ENCODE peak calls at places on chromosomes 7 and 10, in five cellular contexts. Q is CD8-positive, alpha-beta T cell; N is lung; B is AG04450; M is lower lobe of right lung. E is an unnamed sample.

GRCh38 chr10:84665211-84665610 is 336.8 kb downstream of the CCSER2 start:
- DNase-seq in Q (no peak), N (no peak), B (no peak), M (no peak), E (no peak)

GRCh38 chr7:20799566-20800377 is 13.1 kb upstream of the SP8 start:
- DNase-seq in Q (no peak), N (no peak), B (no peak), M (no peak), E (no peak)

GRCh38 chr7:96067321-96067720 is 254.6 kb downstream of the SLC25A13 start:
- DNase-seq in Q (no peak), N (no peak), B (no peak), M (no peak), E (no peak)

GRCh38 chr10:94006591-94007550 is 13.1 kb downstream of the PLCE1 start:
- DNase-seq in Q (no peak), N (peak; percentile 61), B (peak; percentile 36), M (no peak), E (no peak)

GRCh38 chr7:25583655-25584054 is 355.4 kb upstream of the NPVF start:
- DNase-seq in Q (no peak), N (no peak), B (no peak), M (no peak), E (no peak)

GRCh38 chr10:63562391-63562790 is 41.2 kb downstream of the REEP3 start:
- DNase-seq in Q (no peak), N (no peak), B (no peak), M (no peak), E (no peak)

GRCh38 chr10:3978174-3978573 is 193.2 kb upstream of the KLF6 start:
- DNase-seq in Q (no peak), N (no peak), B (no peak), M (no peak), E (no peak)

GRCh38 chr7:136078630-136079029 is 101.5 kb upstream of the MTPN start:
- DNase-seq in Q (no peak), N (no peak), B (no peak), M (no peak), E (no peak)

GRCh38 chr10:73865459-73866442 is 8.6 kb downstream of the CAMK2G start:
- DNase-seq in Q (peak; percentile 65), N (peak; percentile 56), B (no peak), M (peak; percentile 84), E (no peak)

GRCh38 chr7:114979388-114979787 is 57.5 kb downstream of the MDFIC start:
- DNase-seq in Q (no peak), N (peak; percentile 44), B (no peak), M (peak; percentile 36), E (no peak)

GRCh38 chr7:21749318-21749717 is 196.4 kb downstream of the CDCA7L start:
- DNase-seq in Q (no peak), N (no peak), B (no peak), M (no peak), E (no peak)

GRCh38 chr7:110921478-110922210 is 169.3 kb upstream of the LRRN3 start:
- DNase-seq in Q (no peak), N (no peak), B (no peak), M (no peak), E (no peak)

GRCh38 chr10:18681971-18682403 is 22.8 kb downstream of the ARL5B start:
- DNase-seq in Q (no peak), N (no peak), B (no peak), M (no peak), E (no peak)

GRCh38 chr7:5477723-5478531 is 54.3 kb upstream of the TNRC18 start:
- DNase-seq in Q (no peak), N (no peak), B (no peak), M (peak; percentile 66), E (no peak)

GRCh38 chr10:102593804-102594079 is 50.5 kb upstream of the TRIM8 start:
- DNase-seq in Q (no peak), N (no peak), B (no peak), M (no peak), E (no peak)

GRCh38 chr7:121604627-121605296 is 208.7 kb upstream of the FAM3C start:
- DNase-seq in Q (no peak), N (no peak), B (no peak), M (no peak), E (no peak)

GRCh38 chr7:143882611-143883078 is 19.3 kb downstream of the TCAF1 start:
- DNase-seq in Q (no peak), N (peak; percentile 37), B (no peak), M (peak; percentile 60), E (peak; percentile 81)

GRCh38 chr7:69800495-69800894 is 202.2 kb downstream of the AUTS2 start:
- DNase-seq in Q (no peak), N (peak; percentile 64), B (no peak), M (peak; percentile 47), E (no peak)

GRCh38 chr10:5504146-5505072 is 5.0 kb upstream of the CALML5 start:
- DNase-seq in Q (no peak), N (no peak), B (no peak), M (no peak), E (peak; percentile 27)

GRCh38 chr10:14822879-14823755 is 14.7 kb downstream of the CDNF start:
- DNase-seq in Q (peak; percentile 49), N (no peak), B (peak; percentile 20), M (no peak), E (no peak)

GRCh38 chr10:132418520-132419416 is 21.8 kb downstream of the PWWP2B start:
- DNase-seq in Q (no peak), N (peak; percentile 81), B (no peak), M (peak; percentile 88), E (no peak)

GRCh38 chr7:54419209-54419608 is 123.0 kb upstream of the VSTM2A start:
- DNase-seq in Q (no peak), N (no peak), B (no peak), M (peak; percentile 28), E (no peak)

GRCh38 chr10:33421789-33422188 is 87.3 kb upstream of the NRP1 start:
- DNase-seq in Q (no peak), N (no peak), B (peak; percentile 77), M (no peak), E (no peak)

GRCh38 chr10:21516270-21517131 is 9.0 kb downstream of the SKIDA1 start:
- DNase-seq in Q (no peak), N (peak; percentile 62), B (no peak), M (peak; percentile 75), E (peak; percentile 73)

GRCh38 chr10:102593074-102593803 is 51.0 kb upstream of the TRIM8 start:
- DNase-seq in Q (no peak), N (no peak), B (no peak), M (no peak), E (no peak)

GRCh38 chr10:112603062-112603461 is 156.0 kb downstream of the VTI1A start:
- DNase-seq in Q (no peak), N (no peak), B (no peak), M (no peak), E (no peak)

GRCh38 chr10:30705086-30705624 is 75.6 kb upstream of the LYZL2 start:
- DNase-seq in Q (peak; percentile 49), N (no peak), B (no peak), M (no peak), E (no peak)

GRCh38 chr7:1844336-1844955 is 174.4 kb downstream of the ELFN1 start:
- DNase-seq in Q (no peak), N (no peak), B (no peak), M (peak; percentile 41), E (peak; percentile 42)

GRCh38 chr10:49368256-49368655 is 27.6 kb downstream of the DRGX start:
- DNase-seq in Q (no peak), N (peak; percentile 27), B (no peak), M (no peak), E (no peak)

GRCh38 chr10:93652857-93653256 is 40.5 kb downstream of the PDE6C start:
- DNase-seq in Q (no peak), N (no peak), B (no peak), M (no peak), E (no peak)

GRCh38 chr7:158684329-158684728 is 20.3 kb downstream of the NCAPG2 start:
- DNase-seq in Q (no peak), N (no peak), B (no peak), M (no peak), E (no peak)

GRCh38 chr7:158687406-158687805 is 17.2 kb downstream of the NCAPG2 start:
- DNase-seq in Q (no peak), N (no peak), B (no peak), M (no peak), E (no peak)

GRCh38 chr7:158682456-158682855 is 22.1 kb downstream of the NCAPG2 start:
- DNase-seq in Q (no peak), N (no peak), B (peak; percentile 10), M (no peak), E (no peak)

GRCh38 chr7:158683541-158683940 is 21.1 kb downstream of the NCAPG2 start:
- DNase-seq in Q (no peak), N (no peak), B (no peak), M (no peak), E (no peak)

DNA sequence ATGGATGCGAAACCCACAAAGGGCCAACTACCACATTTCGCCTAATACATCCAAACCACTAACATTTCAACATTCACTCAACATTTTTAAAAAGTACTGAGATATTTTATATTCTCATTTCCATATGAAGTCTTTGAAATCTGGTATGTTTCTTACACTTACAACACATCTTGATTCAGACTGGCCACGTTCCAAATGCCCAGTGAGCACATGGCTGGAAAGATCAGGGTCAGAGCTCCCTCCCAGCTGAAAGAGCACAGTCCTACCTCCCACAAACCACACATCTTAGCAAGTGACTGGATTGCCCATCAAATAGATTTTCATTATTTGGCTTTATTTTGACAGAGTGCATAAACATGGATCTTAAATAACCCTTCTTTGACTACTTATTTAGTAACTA is 18.9 kb downstream of the NCAPG2 start:
- DNase-seq in Q (no peak), N (no peak), B (no peak), M (no peak), E (no peak)
- H3K27ac ChIP-seq in Q (no peak overlapping the region), N (no peak overlapping the region), B (no peak overlapping the region), M (no peak overlapping the region), E (no peak overlapping the region)

GRCh38 chr7:82602066-82602465 is 158.5 kb upstream of the CACNA2D1 start:
- DNase-seq in Q (no peak), N (no peak), B (no peak), M (no peak), E (no peak)
- H3K4me3 ChIP-seq in Q (no peak overlapping the region), N (no peak overlapping the region), B (no peak overlapping the region), M (no peak overlapping the region), E (no peak overlapping the region)

GRCh38 chr7:108662783-108663182 is 93.1 kb downstream of the DNAJB9 start:
- DNase-seq in Q (no peak), N (no peak), B (no peak), M (no peak), E (no peak)

GRCh38 chr7:108659867-108660266 is 90.2 kb downstream of the DNAJB9 start:
- DNase-seq in Q (no peak), N (no peak), B (no peak), M (no peak), E (no peak)

GRCh38 chr7:108660465-108660864 is 90.8 kb downstream of the DNAJB9 start:
- DNase-seq in Q (no peak), N (no peak), B (no peak), M (no peak), E (no peak)
- TF ChIP-seq CTCF in Q (no peak), N (no peak), B (peak; percentile 38), M (peak; percentile 26), E (peak; percentile 31)

DNA sequence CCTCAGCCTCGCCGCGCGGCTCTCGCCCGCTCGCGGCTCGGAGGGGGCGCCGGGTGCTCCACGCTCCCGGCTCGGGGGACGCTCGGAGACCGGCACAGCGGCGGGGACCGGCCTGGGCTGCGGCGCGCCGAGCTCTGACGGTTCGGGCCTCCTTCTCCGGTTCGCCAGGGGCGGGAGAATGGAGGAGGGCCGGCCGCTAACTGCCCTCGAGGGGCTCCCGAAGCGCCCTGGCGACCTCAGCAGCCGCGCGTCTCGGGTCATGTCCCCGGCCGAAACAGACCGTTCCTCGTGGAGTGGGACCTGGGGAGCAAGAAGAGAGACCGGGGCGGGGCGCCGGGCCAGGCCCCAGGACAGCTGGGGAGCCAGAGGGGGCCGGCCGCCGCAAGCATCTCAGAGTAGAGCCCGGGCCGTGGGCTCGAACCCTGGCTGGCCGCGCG is 325 bp upstream of the GRID1 start:
- DNase-seq in Q (no peak), N (no peak), B (no peak), M (no peak), E (peak; percentile 80)
- H3K27ac ChIP-seq in Q (no peak overlapping the region), N (no peak overlapping the region), B (no peak overlapping the region), M (no peak overlapping the region), E (peak overlapping the region; percentile 91)

E was measured in dorsolateral prefrontal cortex.